ENCODE peak calls at places on chromosomes 7 and 10, in seven cellular contexts. K is AG09319; S is psoas muscle; C is naive B cell; P is fibroblast of pulmonary artery; N is CD8-positive, alpha-beta memory T cell; J is GM04504. E is an unnamed sample.

GRCh38 chr10:124240721-124241350 is 147.4 kb upstream of the CHST15 start:
- DNase-seq in K (no peak), S (no peak), C (no peak), P (no peak), N (peak), J (no peak), E (no peak)

GRCh38 chr7:4951903-4952636 is 6.9 kb downstream of the MMD2 start:
- DNase-seq in K (no peak), S (no peak), C (peak), P (peak), N (no peak), J (no peak), E (peak)

GRCh38 chr10:129912161-129912917 is 51.7 kb downstream of the EBF3 start:
- DNase-seq in K (no peak), S (no peak), C (no peak), P (no peak), N (no peak), J (no peak), E (peak)

GRCh38 chr10:90930070-90930837 is 9.4 kb upstream of the ANKRD1 start:
- DNase-seq in K (no peak), S (no peak), C (no peak), P (peak), N (no peak), J (peak), E (peak)

GRCh38 chr10:16828731-16829175 is 11.5 kb upstream of the RSU1 start:
- DNase-seq in K (no peak), S (peak), C (no peak), P (peak), N (no peak), J (peak), E (no peak)

GRCh38 chr7:2619120-2619519 is 12.7 kb upstream of the TTYH3 start:
- DNase-seq in K (no peak), S (no peak), C (no peak), P (peak), N (no peak), J (peak), E (no peak)

GRCh38 chr7:130150587-130150986 is 54.6 kb downstream of the TMEM209 start:
- DNase-seq in K (no peak), S (no peak), C (peak), P (no peak), N (no peak), J (no peak), E (no peak)

GRCh38 chr7:67343566-67343965 is 346.9 kb downstream of the TYW1 start:
- DNase-seq in K (no peak), S (peak), C (no peak), P (no peak), N (no peak), J (no peak), E (no peak)

GRCh38 chr10:129958118-129958685 is 5.9 kb downstream of the EBF3 start:
- DNase-seq in K (no peak), S (no peak), C (no peak), P (peak), N (no peak), J (no peak), E (peak)

GRCh38 chr10:78819361-78820006 is 249.3 kb upstream of the ZMIZ1 start:
- DNase-seq in K (no peak), S (no peak), C (no peak), P (no peak), N (no peak), J (no peak), E (no peak)

GRCh38 chr7:39709768-39710291 is 86.5 kb downstream of the RALA start:
- DNase-seq in K (peak), S (no peak), C (no peak), P (peak), N (no peak), J (peak), E (peak)

GRCh38 chr7:27933691-27934565 is 194.0 kb downstream of the TAX1BP1 start:
- DNase-seq in K (peak), S (no peak), C (no peak), P (no peak), N (no peak), J (peak), E (peak)

GRCh38 chr10:69579661-69580060 is 6.4 kb upstream of the NEUROG3 start:
- DNase-seq in K (no peak), S (no peak), C (no peak), P (no peak), N (no peak), J (no peak), E (no peak)

E was measured in A673.